ENCODE peak calls at places on chromosomes 6 and 20, in nine cellular contexts. D is lung microvascular endothelial cell; Z is SJSA1; O is thoracic aorta; A is stimulated activated CD4-positive, alpha-beta T cell treated with anti-CD3 and anti-CD28 coated beads, TNF-alpha, amount 100 ng/mL, for 24 hours; K is BE2C; N is B cell; Q is HEK293T; W is AG08396. X is an unnamed sample.

GRCh38 chr20:63775096-63775978 is 35.8 kb downstream of the SLC2A4RG start:
- DNase-seq in D (no peak), Z (peak), O (no peak), A (peak), K (peak), N (peak), Q (peak), W (peak), X (no peak)

GRCh38 chr6:21214738-21215448 is 378.7 kb upstream of the SOX4 start:
- DNase-seq in D (no peak), Z (no peak), O (no peak), A (no peak), K (no peak), N (no peak), Q (no peak), W (no peak), X (no peak)

GRCh38 chr6:162698440-162698839 is 29.1 kb downstream of the PRKN start:
- DNase-seq in D (no peak), Z (no peak), O (no peak), A (no peak), K (no peak), N (no peak), Q (no peak), W (no peak), X (no peak)

GRCh38 chr20:10752206-10752605 is 78.4 kb upstream of the JAG1 start:
- DNase-seq in D (no peak), Z (no peak), O (no peak), A (no peak), K (no peak), N (no peak), Q (no peak), W (no peak), X (no peak)

GRCh38 chr20:50959543-50960126 is 1.0 kb downstream of the MOCS3 start:
- DNase-seq in D (no peak), Z (no peak), O (no peak), A (no peak), K (no peak), N (no peak), Q (no peak), W (no peak), X (no peak)

GRCh38 chr6:56804996-56805395 is 149.9 kb upstream of the BEND6 start:
- DNase-seq in D (peak), Z (no peak), O (no peak), A (no peak), K (no peak), N (no peak), Q (no peak), W (no peak), X (no peak)

GRCh38 chr6:125798734-125799510 is 8.2 kb downstream of the NCOA7 start:
- DNase-seq in D (no peak), Z (no peak), O (no peak), A (no peak), K (no peak), N (peak), Q (no peak), W (no peak), X (no peak)

GRCh38 chr6:110629153-110629552 is 152.7 kb upstream of the SLC22A16 start:
- DNase-seq in D (no peak), Z (no peak), O (no peak), A (no peak), K (no peak), N (no peak), Q (no peak), W (no peak), X (no peak)

GRCh38 chr20:63508072-63508768 is 9.3 kb upstream of the EEF1A2 start:
- DNase-seq in D (no peak), Z (no peak), O (no peak), A (no peak), K (no peak), N (peak), Q (no peak), W (no peak), X (no peak)

GRCh38 chr6:5084787-5085637 is at the start of gene PPP1R3G:
- DNase-seq in D (peak), Z (peak), O (no peak), A (peak), K (peak), N (peak), Q (peak), W (peak), X (no peak)

GRCh38 chr20:17061721-17062120 is 165.1 kb upstream of the PCSK2 start:
- DNase-seq in D (no peak), Z (no peak), O (no peak), A (no peak), K (no peak), N (no peak), Q (no peak), W (no peak), X (no peak)

GRCh38 chr6:141641406-141641805 is 491.3 kb upstream of the GJE1 start:
- DNase-seq in D (no peak), Z (no peak), O (no peak), A (no peak), K (no peak), N (no peak), Q (no peak), W (no peak), X (no peak)

GRCh38 chr6:44104661-44105060 is 22.6 kb downstream of the MRPL14 start:
- DNase-seq in D (peak), Z (no peak), O (no peak), A (no peak), K (no peak), N (no peak), Q (no peak), W (no peak), X (no peak)

GRCh38 chr6:66985816-66986215 is 1278.8 kb upstream of the EYS start:
- DNase-seq in D (no peak), Z (no peak), O (no peak), A (no peak), K (peak), N (no peak), Q (no peak), W (no peak), X (no peak)

GRCh38 chr6:170279977-170280688 is 10.7 kb downstream of the DLL1 start:
- DNase-seq in D (peak), Z (no peak), O (no peak), A (peak), K (peak), N (peak), Q (peak), W (peak), X (no peak)

GRCh38 chr6:41937881-41938574 is 3.6 kb downstream of the CCND3 start:
- DNase-seq in D (peak), Z (no peak), O (no peak), A (no peak), K (no peak), N (no peak), Q (no peak), W (no peak), X (no peak)

GRCh38 chr6:166456360-166457156 is 73.8 kb upstream of the MPC1 start:
- DNase-seq in D (peak), Z (no peak), O (no peak), A (no peak), K (no peak), N (peak), Q (no peak), W (no peak), X (no peak)

GRCh38 chr6:26240981-26241770 is 123.8 kb upstream of the BTN3A2 start:
- DNase-seq in D (peak), Z (peak), O (no peak), A (peak), K (no peak), N (no peak), Q (no peak), W (no peak), X (no peak)

GRCh38 chr6:2872417-2873358 is 30.4 kb downstream of the SERPINB9 start:
- DNase-seq in D (no peak), Z (no peak), O (no peak), A (no peak), K (no peak), N (no peak), Q (no peak), W (no peak), X (no peak)

GRCh38 chr20:58078741-58079522 is 149.5 kb downstream of the ANKRD60 start:
- DNase-seq in D (peak), Z (peak), O (no peak), A (no peak), K (no peak), N (no peak), Q (no peak), W (no peak), X (no peak)

GRCh38 chr6:105601541-105602174 is 198.8 kb upstream of the PREP start:
- DNase-seq in D (peak), Z (peak), O (peak), A (peak), K (no peak), N (no peak), Q (no peak), W (peak), X (no peak)

GRCh38 chr6:89895273-89895874 is 1.1 kb downstream of the GJA10 start:
- DNase-seq in D (peak), Z (peak), O (no peak), A (no peak), K (peak), N (no peak), Q (peak), W (peak), X (peak)

GRCh38 chr6:42297661-42298060 is 80.0 kb upstream of the MRPS10 start:
- DNase-seq in D (no peak), Z (no peak), O (no peak), A (no peak), K (no peak), N (no peak), Q (no peak), W (no peak), X (no peak)